ENCODE peak calls at places on chromosome 2, in ten cellular contexts. I is B cell; P is ureter; J is AG10803; N is NCI-H748 treated with DMSO at 0.1 percent for 48 hours; O is ELR; B is GM13976; C is heart right ventricle; Q is GM04503; W is stimulated activated CD8-positive, alpha-beta memory T cell treated with anti-CD3 and anti-CD28 coated beads, Interleukin-4, amount 100 ng/mL, for 1 hour. E is an unnamed sample.

GRCh38 chr2:101823347-101823791 is 125.9 kb downstream of the MAP4K4 start:
- DNase-seq in I (peak; percentile 17), P (peak; percentile 53), J (peak; percentile 67), N (peak; percentile 14), O (peak; percentile 77), B (no peak), C (peak; percentile 76), Q (no peak), W (peak; percentile 17), E (no peak)

GRCh38 chr2:71330585-71331330 is 824 bp upstream of the ZNF638 start:
- DNase-seq in I (no peak), P (no peak), J (no peak), N (no peak), O (no peak), B (no peak), C (no peak), Q (no peak), W (no peak), E (no peak)

GRCh38 chr2:71749671-71750101 is 296.3 kb downstream of the DYSF start:
- DNase-seq in I (no peak), P (no peak), J (peak; percentile 48), N (no peak), O (peak; percentile 44), B (no peak), C (no peak), Q (no peak), W (no peak), E (no peak)

GRCh38 chr2:70161069-70161534 is 29.7 kb downstream of the C2orf42 start:
- DNase-seq in I (no peak), P (no peak), J (no peak), N (no peak), O (no peak), B (peak; percentile 61), C (no peak), Q (no peak), W (no peak), E (no peak)

GRCh38 chr2:190838492-190838910 is 42.1 kb upstream of the GLS start:
- DNase-seq in I (no peak), P (no peak), J (peak; percentile 87), N (no peak), O (peak; percentile 89), B (no peak), C (no peak), Q (peak; percentile 79), W (no peak), E (no peak)

GRCh38 chr2:152336103-152336853 is 1.3 kb downstream of the FMNL2 start:
- DNase-seq in I (peak; percentile 54), P (peak; percentile 53), J (peak; percentile 38), N (no peak), O (peak; percentile 74), B (peak; percentile 73), C (peak; percentile 58), Q (no peak), W (no peak), E (peak; percentile 22)

GRCh38 chr2:10286216-10287037 is 16.3 kb upstream of the HPCAL1 start:
- DNase-seq in I (no peak), P (no peak), J (no peak), N (no peak), O (no peak), B (no peak), C (no peak), Q (no peak), W (no peak), E (no peak)

GRCh38 chr2:26696352-26696816 is 3.9 kb downstream of the KCNK3 start:
- DNase-seq in I (no peak), P (no peak), J (peak; percentile 56), N (no peak), O (peak; percentile 99), B (no peak), C (no peak), Q (peak; percentile 42), W (no peak), E (no peak)

GRCh38 chr2:40204268-40204667 is 247.6 kb downstream of the SLC8A1 start:
- DNase-seq in I (no peak), P (no peak), J (peak; percentile 81), N (no peak), O (no peak), B (no peak), C (no peak), Q (no peak), W (no peak), E (no peak)

GRCh38 chr2:177816740-177817139 is 255.8 kb downstream of the PDE11A start:
- DNase-seq in I (no peak), P (no peak), J (no peak), N (no peak), O (no peak), B (no peak), C (no peak), Q (no peak), W (no peak), E (no peak)

GRCh38 chr2:219445220-219445631 is 10.6 kb downstream of the SPEG start:
- DNase-seq in I (no peak), P (no peak), J (no peak), N (no peak), O (no peak), B (no peak), C (no peak), Q (no peak), W (no peak), E (no peak)

GRCh38 chr2:27832396-27832795 is 57.8 kb downstream of the RBKS start:
- DNase-seq in I (no peak), P (no peak), J (peak; percentile 84), N (no peak), O (peak; percentile 76), B (no peak), C (no peak), Q (peak; percentile 75), W (no peak), E (no peak)

GRCh38 chr2:136006658-136007057 is 21.2 kb upstream of the DARS1 start:
- DNase-seq in I (no peak), P (no peak), J (peak; percentile 43), N (no peak), O (peak; percentile 26), B (no peak), C (no peak), Q (no peak), W (no peak), E (no peak)

GRCh38 chr2:159090514-159091201 is 122.2 kb downstream of the TANC1 start:
- DNase-seq in I (no peak), P (no peak), J (peak; percentile 48), N (no peak), O (peak; percentile 53), B (peak; percentile 48), C (no peak), Q (no peak), W (no peak), E (no peak)

GRCh38 chr2:639703-640102 is 37.5 kb downstream of the TMEM18 start:
- DNase-seq in I (no peak), P (no peak), J (no peak), N (no peak), O (no peak), B (no peak), C (no peak), Q (no peak), W (no peak), E (no peak)

GRCh38 chr2:133607679-133608078 is 39.4 kb upstream of the NCKAP5 start:
- DNase-seq in I (no peak), P (no peak), J (peak; percentile 27), N (no peak), O (peak; percentile 80), B (no peak), C (no peak), Q (no peak), W (no peak), E (no peak)

GRCh38 chr2:239587836-239588235 is 187.0 kb upstream of the HDAC4 start:
- DNase-seq in I (no peak), P (no peak), J (no peak), N (no peak), O (no peak), B (no peak), C (no peak), Q (no peak), W (no peak), E (no peak)

GRCh38 chr2:236806133-236806532 is 236.5 kb downstream of the ACKR3 start:
- DNase-seq in I (no peak), P (no peak), J (peak; percentile 56), N (no peak), O (no peak), B (no peak), C (no peak), Q (no peak), W (no peak), E (no peak)

GRCh38 chr2:227125506-227125905 is 38.5 kb downstream of the COL4A4 start:
- DNase-seq in I (no peak), P (no peak), J (no peak), N (no peak), O (peak; percentile 17), B (no peak), C (no peak), Q (no peak), W (no peak), E (no peak)

GRCh38 chr2:38720613-38721241 is 30.4 kb downstream of the SRSF7 start:
- DNase-seq in I (no peak), P (peak; percentile 81), J (peak; percentile 98), N (no peak), O (peak; percentile 79), B (no peak), C (peak; percentile 80), Q (peak; percentile 96), W (no peak), E (no peak)

GRCh38 chr2:171086352-171087290 is 74.1 kb downstream of the TLK1 start:
- DNase-seq in I (peak; percentile 16), P (no peak), J (peak; percentile 43), N (peak; percentile 20), O (peak; percentile 67), B (no peak), C (peak; percentile 21), Q (peak; percentile 12), W (peak; percentile 3), E (no peak)

GRCh38 chr2:190713476-190713875 is 64.6 kb downstream of the NAB1 start:
- DNase-seq in I (no peak), P (no peak), J (peak; percentile 24), N (no peak), O (no peak), B (no peak), C (no peak), Q (peak; percentile 22), W (no peak), E (no peak)